ENCODE peak calls at places on chromosomes 5 and 9, in four cellular contexts. N is IMR-90, K is spleen, O is brain microvascular endothelial cell. X is an unnamed sample.

GRCh38 chr5:57302164-57302563 is 128.3 kb downstream of the GPBP1 start:
- DNase-seq in N (peak; percentile 56), K (no peak), O (peak; percentile 79), X (peak; percentile 40)

GRCh38 chr9:77464591-77465125 is 183.5 kb downstream of the GNA14 start:
- DNase-seq in N (peak; percentile 69), K (no peak), O (no peak), X (peak; percentile 61)

GRCh38 chr5:128546658-128547281 is 8.7 kb upstream of the FBN2 start:
- DNase-seq in N (no peak), K (no peak), O (no peak), X (peak; percentile 10)

GRCh38 chr9:116156621-116157314 is 3.2 kb downstream of the PAPPA start:
- DNase-seq in N (peak; percentile 78), K (no peak), O (peak; percentile 78), X (peak; percentile 96)

GRCh38 chr5:56601641-56602071 is 213.7 kb upstream of the MAP3K1 start:
- DNase-seq in N (peak; percentile 85), K (no peak), O (no peak), X (peak; percentile 26)

GRCh38 chr5:132504746-132505145 is 14.2 kb upstream of the IRF1 start:
- DNase-seq in N (no peak), K (no peak), O (no peak), X (no peak)

GRCh38 chr5:321233-321725 is at the start of gene AHRR:
- DNase-seq in N (peak; percentile 53), K (no peak), O (peak; percentile 40), X (peak; percentile 59)

GRCh38 chr5:151251001-151251551 is 1.9 kb upstream of the GM2A start:
- DNase-seq in N (no peak), K (no peak), O (no peak), X (no peak)

GRCh38 chr5:81852277-81853004 is 101.5 kb upstream of the SSBP2 start:
- DNase-seq in N (peak; percentile 34), K (peak; percentile 89), O (no peak), X (peak; percentile 28)

GRCh38 chr5:1523793-1524480 is at the start of gene LPCAT1:
- DNase-seq in N (peak; percentile 60), K (peak; percentile 96), O (peak; percentile 39), X (peak; percentile 80)

GRCh38 chr5:60335913-60336312 is 364.1 kb downstream of the DEPDC1B start:
- DNase-seq in N (no peak), K (no peak), O (no peak), X (no peak)

GRCh38 chr5:159765034-159765433 is 151.2 kb upstream of the ADRA1B start:
- DNase-seq in N (peak; percentile 25), K (no peak), O (no peak), X (peak; percentile 30)

GRCh38 chr9:132507670-132508469 is 74.5 kb upstream of the BARHL1 start:
- DNase-seq in N (peak; percentile 67), K (peak; percentile 78), O (peak; percentile 72), X (peak; percentile 77)

GRCh38 chr9:110830495-110830894 is 161.9 kb downstream of the MUSK start:
- DNase-seq in N (no peak), K (no peak), O (no peak), X (no peak)

GRCh38 chr5:66602621-66603020 is 6.4 kb downstream of the MAST4 start:
- DNase-seq in N (no peak), K (no peak), O (no peak), X (no peak)

GRCh38 chr9:131748411-131748955 is 8.6 kb upstream of the RAPGEF1 start:
- DNase-seq in N (no peak), K (no peak), O (no peak), X (no peak)

GRCh38 chr9:117485176-117485575 is 70.3 kb upstream of the ASTN2 start:
- DNase-seq in N (no peak), K (no peak), O (no peak), X (no peak)

GRCh38 chr5:154087260-154087659 is 48.5 kb downstream of the MFAP3 start:
- DNase-seq in N (no peak), K (no peak), O (peak; percentile 86), X (no peak)

GRCh38 chr5:106759581-106759980 is 911.2 kb downstream of the EFNA5 start:
- DNase-seq in N (peak; percentile 25), K (no peak), O (peak; percentile 20), X (peak; percentile 22)

GRCh38 chr5:96065577-96066385 is 104.1 kb upstream of the ELL2 start:
- DNase-seq in N (no peak), K (no peak), O (no peak), X (no peak)

GRCh38 chr5:8949908-8950307 is 596.0 kb downstream of the SEMA5A start:
- DNase-seq in N (no peak), K (no peak), O (no peak), X (no peak)

GRCh38 chr5:1762878-1763547 is 36.6 kb downstream of the MRPL36 start:
- DNase-seq in N (no peak), K (peak; percentile 41), O (no peak), X (no peak)

GRCh38 chr9:93827545-93828330 is 127.4 kb downstream of the BARX1 start:
- DNase-seq in N (peak; percentile 28), K (peak; percentile 84), O (peak; percentile 37), X (peak; percentile 39)

GRCh38 chr5:150286820-150287219 is 2.8 kb downstream of the CAMK2A start:
- DNase-seq in N (no peak), K (peak; percentile 40), O (no peak), X (no peak)

GRCh38 chr5:1162729-1163128 is 38.7 kb upstream of the SLC6A19 start:
- DNase-seq in N (no peak), K (no peak), O (no peak), X (no peak)

GRCh38 chr5:88085462-88085861 is 183.2 kb downstream of the TMEM161B start:
- DNase-seq in N (no peak), K (no peak), O (no peak), X (no peak)

GRCh38 chr9:5286262-5286661 is 18.3 kb downstream of the RLN2 start:
- DNase-seq in N (no peak), K (no peak), O (no peak), X (no peak)

GRCh38 chr5:177233206-177233605 is 70.3 kb downstream of the RAB24 start:
- DNase-seq in N (no peak), K (no peak), O (no peak), X (no peak)

GRCh38 chr5:17880869-17881268 is 246.6 kb downstream of the TAF11L14 start:
- DNase-seq in N (no peak), K (no peak), O (no peak), X (no peak)

GRCh38 chr9:133676450-133676849 is 40.3 kb downstream of the DBH start:
- DNase-seq in N (no peak), K (no peak), O (no peak), X (peak; percentile 64)

GRCh38 chr9:112051812-112052211 is 123.3 kb downstream of the SUSD1 start:
- DNase-seq in N (no peak), K (no peak), O (peak; percentile 48), X (peak; percentile 85)

GRCh38 chr5:171598279-171599152 is 179.1 kb downstream of the FGF18 start:
- DNase-seq in N (no peak), K (no peak), O (no peak), X (no peak)

GRCh38 chr5:170633235-170634041 is 129.6 kb downstream of the KCNIP1 start:
- DNase-seq in N (peak; percentile 65), K (peak; percentile 50), O (peak; percentile 71), X (peak; percentile 79)

GRCh38 chr9:127644428-127644827 is 32.4 kb downstream of the STXBP1 start:
- DNase-seq in N (no peak), K (no peak), O (no peak), X (no peak)

GRCh38 chr9:106878081-106878837 is 15.3 kb downstream of the ZNF462 start:
- DNase-seq in N (no peak), K (no peak), O (no peak), X (no peak)

GRCh38 chr9:78866228-78867132 is 569.6 kb downstream of the PSAT1 start:
- DNase-seq in N (peak; percentile 96), K (no peak), O (peak; percentile 87), X (peak; percentile 84)

GRCh38 chr5:12707560-12707959 is 803.3 kb upstream of the CTNND2 start:
- DNase-seq in N (no peak), K (no peak), O (no peak), X (no peak)

GRCh38 chr9:135241381-135242380 is 154.2 kb downstream of the OLFM1 start:
- DNase-seq in N (no peak), K (peak; percentile 67), O (no peak), X (no peak)
- TF ChIP-seq CTCF in N (no peak), K (no peak), O (no peak), X (no peak)

DNA sequence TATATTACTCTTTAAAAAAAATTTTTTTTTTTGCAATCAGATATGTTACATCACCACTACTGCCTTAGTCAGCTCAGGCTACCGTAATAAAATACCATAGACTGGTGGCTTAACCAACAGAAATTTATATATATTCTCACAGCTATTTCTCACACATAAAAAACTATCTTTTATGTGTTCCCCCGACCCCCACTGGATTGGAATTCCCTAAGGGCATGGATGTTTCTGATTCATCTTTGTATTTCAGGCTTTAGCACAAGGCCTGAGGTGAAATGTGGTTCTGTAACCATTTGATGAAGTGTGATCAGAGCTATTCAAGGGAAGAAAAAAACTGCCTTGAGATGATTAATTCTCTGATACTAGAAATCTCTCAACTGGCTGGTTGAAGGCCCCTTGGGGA is 2.7 kb downstream of the CD14 start:
- DNase-seq in N (no peak), K (no peak), O (peak; percentile 21), X (no peak)
- H3K4me3 ChIP-seq in N (no peak overlapping the region), K (no peak overlapping the region), O (no peak overlapping the region), X (no peak overlapping the region)

GRCh38 chr9:121123816-121124536 is 49.2 kb downstream of the CNTRL start:
- DNase-seq in N (no peak), K (no peak), O (no peak), X (no peak)

GRCh38 chr9:121120386-121120785 is 45.6 kb downstream of the CNTRL start:
- DNase-seq in N (no peak), K (no peak), O (no peak), X (no peak)

GRCh38 chr9:121122450-121123032 is 47.8 kb downstream of the CNTRL start:
- DNase-seq in N (no peak), K (no peak), O (no peak), X (no peak)

GRCh38 chr9:121118266-121118665 is 43.5 kb downstream of the CNTRL start:
- DNase-seq in N (no peak), K (no peak), O (no peak), X (no peak)

GRCh38 chr9:121121582-121122087 is 46.9 kb downstream of the CNTRL start:
- DNase-seq in N (peak; percentile 94), K (peak; percentile 99), O (peak; percentile 99), X (peak; percentile 97)
- TF ChIP-seq CTCF in N (peak; percentile 29), K (peak; percentile 71), O (peak; percentile 52), X (peak; percentile 37)

GRCh38 chr9:14993891-14994554 is 83.8 kb upstream of the FREM1 start:
- DNase-seq in N (no peak), K (no peak), O (no peak), X (no peak)
- H3K4me3 ChIP-seq in N (peak overlapping the region; percentile 85), K (peak overlapping the region; percentile 45), O (peak overlapping the region; percentile 71), X (no peak overlapping the region)